ENCODE peak calls at places on chromosomes 2 and 18, in six cellular contexts. One of them, this sample, is unnamed.

GRCh38 chr2:230713331-230714121 is 884 bp downstream of the CAB39 start:
- DNase-seq in Kasumi-1: no peak
- DNase-seq in amygdala: peak
- DNase-seq in GM04504: no peak
- DNase-seq in gastrocnemius medialis: no peak
- DNase-seq in NT2/D1: no peak
- DNase-seq in this sample: no peak

GRCh38 chr18:76275913-76276312 is 219.1 kb downstream of the ZNF516 start:
- DNase-seq in gastrocnemius medialis: no peak
- DNase-seq in amygdala: no peak
- DNase-seq in GM04504: no peak
- DNase-seq in Kasumi-1: no peak
- DNase-seq in NT2/D1: no peak
- DNase-seq in this sample: no peak

GRCh38 chr18:48356909-48357631 is 52.1 kb downstream of the ZBTB7C start:
- DNase-seq in Kasumi-1: no peak
- DNase-seq in gastrocnemius medialis: no peak
- DNase-seq in GM04504: no peak
- DNase-seq in amygdala: no peak
- DNase-seq in NT2/D1: no peak
- DNase-seq in this sample: no peak

GRCh38 chr2:236889791-236890704 is 195.6 kb upstream of the COPS8 start:
- DNase-seq in GM04504: no peak
- DNase-seq in gastrocnemius medialis: no peak
- DNase-seq in Kasumi-1: no peak
- DNase-seq in NT2/D1: no peak
- DNase-seq in amygdala: no peak
- DNase-seq in this sample: no peak

GRCh38 chr2:16386431-16386830 is 279.2 kb downstream of the CYRIA start:
- DNase-seq in gastrocnemius medialis: no peak
- DNase-seq in GM04504: no peak
- DNase-seq in NT2/D1: no peak
- DNase-seq in amygdala: no peak
- DNase-seq in Kasumi-1: no peak
- DNase-seq in this sample: no peak

GRCh38 chr2:70775148-70775547 is 7.1 kb upstream of the ADD2 start:
- DNase-seq in NT2/D1: no peak
- DNase-seq in amygdala: no peak
- DNase-seq in GM04504: no peak
- DNase-seq in Kasumi-1: no peak
- DNase-seq in gastrocnemius medialis: no peak
- DNase-seq in this sample: no peak

GRCh38 chr2:10382313-10383061 is 65.6 kb downstream of the ODC1 start:
- DNase-seq in amygdala: no peak
- DNase-seq in gastrocnemius medialis: no peak
- DNase-seq in GM04504: no peak
- DNase-seq in NT2/D1: no peak
- DNase-seq in Kasumi-1: peak
- DNase-seq in this sample: no peak

GRCh38 chr2:10301946-10302478 is 692 bp upstream of the HPCAL1 start:
- DNase-seq in GM04504: no peak
- DNase-seq in NT2/D1: no peak
- DNase-seq in Kasumi-1: no peak
- DNase-seq in amygdala: peak
- DNase-seq in gastrocnemius medialis: no peak
- DNase-seq in this sample: no peak

GRCh38 chr18:74914052-74914591 is 294.8 kb downstream of the PTGR3 start:
- DNase-seq in amygdala: no peak
- DNase-seq in gastrocnemius medialis: no peak
- DNase-seq in Kasumi-1: no peak
- DNase-seq in NT2/D1: no peak
- DNase-seq in GM04504: no peak
- DNase-seq in this sample: no peak

GRCh38 chr2:109396338-109397180 is 217.2 kb downstream of the SEPTIN10 start:
- DNase-seq in GM04504: no peak
- DNase-seq in NT2/D1: no peak
- DNase-seq in Kasumi-1: no peak
- DNase-seq in amygdala: no peak
- DNase-seq in gastrocnemius medialis: no peak
- DNase-seq in this sample: no peak

GRCh38 chr2:21047161-21048009 is 3.5 kb upstream of the APOB start:
- DNase-seq in amygdala: no peak
- DNase-seq in GM04504: no peak
- DNase-seq in gastrocnemius medialis: no peak
- DNase-seq in Kasumi-1: no peak
- DNase-seq in NT2/D1: no peak
- DNase-seq in this sample: no peak

GRCh38 chr2:8566788-8567468 is 114.9 kb upstream of the ID2 start:
- DNase-seq in amygdala: no peak
- DNase-seq in gastrocnemius medialis: no peak
- DNase-seq in Kasumi-1: no peak
- DNase-seq in NT2/D1: no peak
- DNase-seq in GM04504: no peak
- DNase-seq in this sample: no peak

GRCh38 chr2:239022437-239023260 is 174.8 kb downstream of the TWIST2 start:
- DNase-seq in amygdala: no peak
- DNase-seq in NT2/D1: no peak
- DNase-seq in gastrocnemius medialis: no peak
- DNase-seq in GM04504: no peak
- DNase-seq in Kasumi-1: no peak
- DNase-seq in this sample: no peak

GRCh38 chr2:19876751-19877150 is 25.0 kb downstream of the TTC32 start:
- DNase-seq in GM04504: no peak
- DNase-seq in Kasumi-1: no peak
- DNase-seq in NT2/D1: no peak
- DNase-seq in gastrocnemius medialis: no peak
- DNase-seq in amygdala: no peak
- DNase-seq in this sample: no peak

GRCh38 chr18:79245517-79246001 is 150.2 kb upstream of the NFATC1 start:
- DNase-seq in amygdala: no peak
- DNase-seq in Kasumi-1: no peak
- DNase-seq in gastrocnemius medialis: no peak
- DNase-seq in GM04504: no peak
- DNase-seq in NT2/D1: no peak
- DNase-seq in this sample: no peak

GRCh38 chr18:65811307-65811706 is 60.5 kb downstream of the CDH7 start:
- DNase-seq in NT2/D1: no peak
- DNase-seq in Kasumi-1: no peak
- DNase-seq in GM04504: no peak
- DNase-seq in gastrocnemius medialis: no peak
- DNase-seq in amygdala: no peak
- DNase-seq in this sample: no peak

GRCh38 chr2:12031871-12032270 is 285.4 kb downstream of the LPIN1 start:
- DNase-seq in gastrocnemius medialis: no peak
- DNase-seq in GM04504: no peak
- DNase-seq in Kasumi-1: no peak
- DNase-seq in amygdala: no peak
- DNase-seq in NT2/D1: no peak
- DNase-seq in this sample: no peak

GRCh38 chr2:20576598-20577115 is 74.2 kb downstream of the HS1BP3 start:
- DNase-seq in NT2/D1: no peak
- DNase-seq in Kasumi-1: no peak
- DNase-seq in GM04504: no peak
- DNase-seq in gastrocnemius medialis: no peak
- DNase-seq in amygdala: no peak
- DNase-seq in this sample: no peak

GRCh38 chr2:228602277-228602676 is 420.8 kb upstream of the SPHKAP start:
- DNase-seq in Kasumi-1: no peak
- DNase-seq in NT2/D1: no peak
- DNase-seq in GM04504: peak
- DNase-seq in amygdala: no peak
- DNase-seq in gastrocnemius medialis: no peak
- DNase-seq in this sample: no peak

GRCh38 chr2:225032249-225032648 is 10.0 kb downstream of the DOCK10 start:
- DNase-seq in NT2/D1: no peak
- DNase-seq in Kasumi-1: no peak
- DNase-seq in GM04504: no peak
- DNase-seq in gastrocnemius medialis: no peak
- DNase-seq in amygdala: no peak
- DNase-seq in this sample: no peak

GRCh38 chr2:134460583-134460998 is 206.7 kb downstream of the MGAT5 start:
- DNase-seq in NT2/D1: peak
- DNase-seq in GM04504: peak
- DNase-seq in gastrocnemius medialis: peak
- DNase-seq in amygdala: peak
- DNase-seq in Kasumi-1: peak
- DNase-seq in this sample: peak